ENCODE peak calls at places on chromosomes 16 and 17, in four cellular contexts. W is fibroblast of lung, T is tibial nerve, P is IMR-90. L is an unnamed sample.
A peak's percentile ranks its signal among the peaks of the same experiment; 100 is the strongest.

GRCh38 chr16:85879975-85880831 is 18.8 kb upstream of the IRF8 start:
- DNase-seq in P (no peak), T (no peak), W (no peak), L (no peak)

GRCh38 chr16:48210747-48211146 is 33.4 kb upstream of the LONP2 start:
- DNase-seq in T (no peak), P (no peak), W (no peak), L (no peak)

GRCh38 chr17:9271989-9272388 is 250.7 kb downstream of the NTN1 start:
- DNase-seq in T (no peak), P (no peak), W (no peak), L (no peak)

GRCh38 chr17:83057793-83058477 is 21.5 kb upstream of the METRNL start:
- DNase-seq in W (no peak), T (peak; percentile 3), P (no peak), L (no peak)

GRCh38 chr16:65769776-65770438 is 596.6 kb upstream of the CDH5 start:
- DNase-seq in W (no peak), P (peak; percentile 4), T (no peak), L (no peak)

GRCh38 chr16:49048557-49048956 is 233.1 kb downstream of the CBLN1 start:
- DNase-seq in P (peak; percentile 1), W (no peak), T (no peak), L (no peak)

GRCh38 chr16:27312580-27313421 is 973 bp upstream of the IL4R start:
- DNase-seq in T (no peak), P (no peak), W (no peak), L (no peak)

GRCh38 chr17:58224315-58224714 is 5.3 kb upstream of the MKS1 start:
- DNase-seq in T (no peak), P (peak; percentile 46), W (peak; percentile 11), L (peak; percentile 28)

GRCh38 chr16:64131423-64131822 is 990.4 kb downstream of the CDH11 start:
- DNase-seq in T (no peak), P (no peak), W (no peak), L (no peak)

GRCh38 chr17:37607637-37608368 is 1.4 kb downstream of the SYNRG start:
- DNase-seq in P (no peak), T (no peak), W (no peak), L (no peak)

GRCh38 chr16:29720703-29721102 is 25.1 kb downstream of the C16orf54 start:
- DNase-seq in T (no peak), P (no peak), W (no peak), L (peak; percentile 11)

GRCh38 chr16:48608871-48609452 is 1.0 kb downstream of the N4BP1 start:
- DNase-seq in P (no peak), W (no peak), T (no peak), L (no peak)

GRCh38 chr17:15655162-15655561 is 28.9 kb downstream of the TRIM16 start:
- DNase-seq in P (no peak), T (no peak), W (no peak), L (no peak)

GRCh38 chr16:64499211-64499610 is 622.7 kb downstream of the CDH11 start:
- DNase-seq in P (no peak), T (no peak), W (no peak), L (no peak)

GRCh38 chr16:46916980-46917379 is 32.8 kb downstream of the GPT2 start:
- DNase-seq in W (no peak), P (peak; percentile 15), T (no peak), L (no peak)

GRCh38 chr17:5211458-5211857 is 19.8 kb upstream of the ZNF594 start:
- DNase-seq in T (no peak), W (no peak), P (no peak), L (no peak)

GRCh38 chr16:69123894-69124293 is 8.5 kb downstream of the CHTF8 start:
- DNase-seq in P (peak; percentile 76), T (peak; percentile 30), W (peak; percentile 83), L (peak; percentile 76)

GRCh38 chr16:64627288-64627687 is 494.6 kb downstream of the CDH11 start:
- DNase-seq in P (no peak), T (no peak), W (no peak), L (no peak)

GRCh38 chr17:47197821-47198220 is 8.7 kb upstream of the CDC27 start:
- DNase-seq in P (no peak), T (no peak), W (no peak), L (no peak)

GRCh38 chr17:70558821-70559220 is 389.5 kb downstream of the KCNJ2 start:
- DNase-seq in P (peak; percentile 12), W (no peak), T (no peak), L (no peak)

GRCh38 chr17:63439682-63440081 is 6.4 kb downstream of the CYB561 start:
- DNase-seq in T (peak; percentile 49), P (peak; percentile 51), W (peak; percentile 53), L (peak; percentile 64)

GRCh38 chr16:85899444-85899843 is 482 bp downstream of the IRF8 start:
- DNase-seq in P (no peak), W (no peak), T (no peak), L (no peak)

GRCh38 chr17:79790805-79791353 is 6.0 kb downstream of the CBX8 start:
- DNase-seq in W (no peak), P (no peak), T (no peak), L (no peak)

GRCh38 chr16:67723151-67723915 is 4.2 kb upstream of the GFOD2 start:
- DNase-seq in P (peak; percentile 75), T (no peak), W (no peak), L (peak; percentile 23)

GRCh38 chr17:73007447-73007846 is 85.0 kb downstream of the SLC39A11 start:
- DNase-seq in W (peak; percentile 67), P (peak; percentile 80), T (no peak), L (peak; percentile 43)

GRCh38 chr16:50763211-50763610 is 21.3 kb downstream of the CYLD start:
- DNase-seq in P (peak; percentile 37), T (no peak), W (no peak), L (no peak)

GRCh38 chr17:66941773-66942452 is 22.6 kb upstream of the CACNG4 start:
- DNase-seq in W (no peak), P (no peak), T (no peak), L (no peak)

GRCh38 chr16:50611332-50611934 is 63.2 kb downstream of the NKD1 start:
- DNase-seq in P (peak; percentile 6), W (peak; percentile 12), T (no peak), L (no peak)

GRCh38 chr17:34797724-34798123 is 163.5 kb downstream of the CCT6B start:
- DNase-seq in P (peak; percentile 18), T (no peak), W (peak; percentile 2), L (peak; percentile 14)

GRCh38 chr17:61579961-61580360 is 11.1 kb downstream of the NACA2 start:
- DNase-seq in T (no peak), P (peak; percentile 28), W (peak; percentile 46), L (no peak)

GRCh38 chr16:60651351-60651750 is 1384.9 kb downstream of the CDH8 start:
- DNase-seq in T (no peak), P (no peak), W (no peak), L (no peak)

GRCh38 chr16:50152386-50152806 is 710 bp upstream of the TENT4B start:
- DNase-seq in T (no peak), W (peak; percentile 29), P (no peak), L (peak; percentile 47)

GRCh38 chr16:27441276-27441675 is 39.3 kb downstream of the IL21R start:
- DNase-seq in P (no peak), T (no peak), W (no peak), L (no peak)

DNA sequence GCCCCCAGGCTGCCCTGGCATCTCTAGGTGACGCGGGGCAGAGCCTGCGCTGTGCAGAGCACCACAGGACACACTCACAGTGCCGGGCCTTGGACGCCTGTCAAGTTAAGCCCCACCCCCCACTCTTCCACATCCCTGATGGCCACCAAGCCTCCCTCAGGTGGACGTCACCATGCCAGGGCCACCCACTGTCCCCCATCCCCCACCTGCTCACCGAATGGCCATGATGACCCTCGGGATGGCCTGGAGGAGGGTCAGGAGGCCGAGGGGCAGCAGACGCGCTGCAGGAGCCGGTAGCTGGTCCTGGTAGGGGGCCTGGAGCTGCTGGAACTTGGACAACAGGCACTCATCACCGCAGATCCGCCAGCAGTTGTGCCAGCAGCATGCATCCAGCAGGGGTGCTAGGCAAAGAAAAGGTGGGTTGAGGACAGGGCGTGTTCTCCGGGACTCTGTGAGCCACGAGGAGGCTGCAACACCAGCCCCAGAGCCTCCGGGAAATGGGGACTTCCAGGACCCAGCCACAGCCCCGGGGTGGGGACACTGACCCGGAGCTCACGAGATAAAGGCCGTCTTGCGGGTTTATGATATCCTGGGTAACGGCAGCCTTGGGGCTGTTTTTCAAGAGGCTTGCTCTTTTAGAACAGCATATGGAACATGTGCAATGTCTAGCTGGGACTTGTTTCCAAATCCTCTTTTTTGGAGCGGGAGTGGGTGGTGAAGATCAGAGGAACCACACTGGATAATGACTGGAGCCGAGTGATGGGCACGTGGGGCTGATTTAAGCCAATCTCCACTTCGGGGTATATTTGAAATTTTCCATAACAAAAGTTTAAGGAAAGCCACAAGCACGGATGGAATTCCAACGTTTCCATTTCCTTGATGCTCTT is 11.4 kb downstream of the C16orf95 start:
- DNase-seq in W (peak; percentile 30), P (no peak), T (no peak), L (peak; percentile 85)
- TF ChIP-seq CTCF in W (no peak), P (no peak), T (no peak), L (peak; percentile 38)

GRCh38 chr16:54538241-54538640 is 251.7 kb upstream of the IRX3 start:
- DNase-seq in P (no peak), W (no peak), T (no peak), L (no peak)
- TF ChIP-seq CTCF in P (no peak), W (no peak), T (no peak), L (no peak)

DNA sequence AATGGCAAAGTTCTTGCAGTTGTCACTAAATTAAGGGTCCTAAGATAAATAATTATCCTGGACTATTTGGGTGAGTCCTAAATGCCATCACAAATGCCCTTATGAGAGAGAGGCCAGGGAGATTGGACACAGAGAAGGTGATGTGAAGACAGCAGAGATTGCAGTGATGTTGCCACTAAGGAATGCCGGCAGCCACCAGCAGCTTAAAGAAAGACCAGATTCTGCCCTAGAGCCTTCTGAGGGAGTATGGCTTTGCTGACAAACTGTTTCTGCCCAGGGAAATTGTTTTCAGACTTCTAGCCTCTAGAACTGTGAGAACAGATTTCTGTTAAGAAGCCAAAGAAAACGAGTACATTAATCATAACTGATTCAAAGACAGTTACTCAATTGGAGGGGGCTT is 10.0 kb upstream of the ZNF23 start:
- DNase-seq in W (no peak), T (no peak), P (no peak), L (no peak)
- TF ChIP-seq CTCF in W (no peak), T (no peak), P (no peak), L (no peak)

GRCh38 chr17:41324180-41325075 is 8.9 kb upstream of the KRTAP17-1 start:
- DNase-seq in T (no peak), W (no peak), P (peak; percentile 8), L (peak; percentile 12)
- TF ChIP-seq CTCF in T (no peak), W (no peak), P (peak; percentile 27), L (peak; percentile 32)